ENCODE peak calls at places on chromosomes 1 and 21, in five cellular contexts. One of them, this sample, is unnamed.

GRCh38 chr1:12335815-12336214 is 106.0 kb downstream of the VPS13D start:
- DNase-seq in fibroblast of pulmonary artery: no peak
- DNase-seq in fibroblast of lung: no peak
- DNase-seq in upper lobe of right lung: no peak
- DNase-seq in astrocyte of the spinal cord: no peak
- DNase-seq in this sample: no peak

GRCh38 chr1:184843732-184844495 is 89.3 kb upstream of the EDEM3 start:
- DNase-seq in fibroblast of lung: no peak
- DNase-seq in fibroblast of pulmonary artery: no peak
- DNase-seq in astrocyte of the spinal cord: no peak
- DNase-seq in upper lobe of right lung: no peak
- DNase-seq in this sample: no peak

GRCh38 chr1:81398041-81398440 is 402.7 kb upstream of the ADGRL2 start:
- DNase-seq in fibroblast of lung: no peak
- DNase-seq in astrocyte of the spinal cord: no peak
- DNase-seq in upper lobe of right lung: no peak
- DNase-seq in fibroblast of pulmonary artery: no peak
- DNase-seq in this sample: no peak

GRCh38 chr21:20451051-20451450 is 547.2 kb upstream of the NCAM2 start:
- DNase-seq in fibroblast of pulmonary artery: no peak
- DNase-seq in astrocyte of the spinal cord: peak; percentile 1
- DNase-seq in upper lobe of right lung: no peak
- DNase-seq in fibroblast of lung: no peak
- DNase-seq in this sample: no peak

GRCh38 chr1:180675586-180675985 is 43.8 kb downstream of the XPR1 start:
- DNase-seq in astrocyte of the spinal cord: peak; percentile 15
- DNase-seq in upper lobe of right lung: no peak
- DNase-seq in fibroblast of pulmonary artery: no peak
- DNase-seq in fibroblast of lung: no peak
- DNase-seq in this sample: no peak

GRCh38 chr1:112991721-112992120 is 35.7 kb upstream of the SLC16A1 start:
- DNase-seq in astrocyte of the spinal cord: no peak
- DNase-seq in fibroblast of pulmonary artery: no peak
- DNase-seq in fibroblast of lung: no peak
- DNase-seq in upper lobe of right lung: no peak
- DNase-seq in this sample: no peak

GRCh38 chr21:42228709-42229220 is 9.8 kb downstream of the ABCG1 start:
- DNase-seq in fibroblast of pulmonary artery: no peak
- DNase-seq in upper lobe of right lung: peak; percentile 61
- DNase-seq in fibroblast of lung: no peak
- DNase-seq in astrocyte of the spinal cord: no peak
- DNase-seq in this sample: no peak

GRCh38 chr21:25838809-25839208 is 104.0 kb downstream of the GABPA start:
- DNase-seq in fibroblast of lung: peak; percentile 6
- DNase-seq in fibroblast of pulmonary artery: no peak
- DNase-seq in upper lobe of right lung: no peak
- DNase-seq in astrocyte of the spinal cord: peak; percentile 60
- DNase-seq in this sample: no peak

GRCh38 chr1:174788981-174789380 is 210.8 kb upstream of the CACYBP start:
- DNase-seq in fibroblast of pulmonary artery: peak; percentile 63
- DNase-seq in astrocyte of the spinal cord: peak; percentile 85
- DNase-seq in fibroblast of lung: peak; percentile 59
- DNase-seq in upper lobe of right lung: no peak
- DNase-seq in this sample: no peak

GRCh38 chr1:64171797-64172281 is 31.6 kb upstream of the UBE2U start:
- DNase-seq in astrocyte of the spinal cord: peak; percentile 50
- DNase-seq in fibroblast of lung: peak; percentile 73
- DNase-seq in fibroblast of pulmonary artery: peak; percentile 65
- DNase-seq in upper lobe of right lung: no peak
- DNase-seq in this sample: no peak

GRCh38 chr1:14362331-14362730 is 236.2 kb upstream of the KAZN start:
- DNase-seq in upper lobe of right lung: no peak
- DNase-seq in astrocyte of the spinal cord: no peak
- DNase-seq in fibroblast of pulmonary artery: no peak
- DNase-seq in fibroblast of lung: no peak
- DNase-seq in this sample: no peak

GRCh38 chr1:14365226-14365994 is 233.1 kb upstream of the KAZN start:
- DNase-seq in fibroblast of pulmonary artery: no peak
- DNase-seq in fibroblast of lung: no peak
- DNase-seq in upper lobe of right lung: no peak
- DNase-seq in astrocyte of the spinal cord: no peak
- DNase-seq in this sample: no peak

GRCh38 chr1:14363191-14363590 is 235.3 kb upstream of the KAZN start:
- DNase-seq in fibroblast of lung: no peak
- DNase-seq in astrocyte of the spinal cord: no peak
- DNase-seq in fibroblast of pulmonary artery: no peak
- DNase-seq in upper lobe of right lung: no peak
- DNase-seq in this sample: no peak

GRCh38 chr1:14366361-14367018 is 232.0 kb upstream of the KAZN start:
- DNase-seq in fibroblast of lung: peak; percentile 14
- DNase-seq in astrocyte of the spinal cord: peak; percentile 35
- DNase-seq in fibroblast of pulmonary artery: peak; percentile 5
- DNase-seq in upper lobe of right lung: no peak
- DNase-seq in this sample: peak; percentile 17

GRCh38 chr1:14363707-14364413 is 234.6 kb upstream of the KAZN start:
- DNase-seq in astrocyte of the spinal cord: no peak
- DNase-seq in upper lobe of right lung: no peak
- DNase-seq in fibroblast of pulmonary artery: no peak
- DNase-seq in fibroblast of lung: no peak
- DNase-seq in this sample: no peak
- TF ChIP-seq CTCF in astrocyte of the spinal cord: peak; percentile 19
- TF ChIP-seq CTCF in upper lobe of right lung: no peak
- TF ChIP-seq CTCF in fibroblast of pulmonary artery: no peak
- TF ChIP-seq CTCF in fibroblast of lung: no peak
- TF ChIP-seq CTCF in this sample: peak; percentile 31

GRCh38 chr1:150516050-150516591 is 569 bp downstream of the FALEC start:
- DNase-seq in astrocyte of the spinal cord: peak; percentile 31
- DNase-seq in upper lobe of right lung: no peak
- DNase-seq in fibroblast of lung: no peak
- DNase-seq in fibroblast of pulmonary artery: peak; percentile 13
- DNase-seq in this sample: no peak
- TF ChIP-seq CTCF in astrocyte of the spinal cord: no peak
- TF ChIP-seq CTCF in upper lobe of right lung: no peak
- TF ChIP-seq CTCF in fibroblast of lung: peak; percentile 6
- TF ChIP-seq CTCF in fibroblast of pulmonary artery: no peak
- TF ChIP-seq CTCF in this sample: no peak

GRCh38 chr1:208206092-208206698 is 38.0 kb downstream of the PLXNA2 start:
- DNase-seq in astrocyte of the spinal cord: no peak
- DNase-seq in fibroblast of lung: no peak
- DNase-seq in fibroblast of pulmonary artery: no peak
- DNase-seq in upper lobe of right lung: no peak
- DNase-seq in this sample: no peak

GRCh38 chr1:208203848-208204609 is 40.2 kb downstream of the PLXNA2 start:
- DNase-seq in fibroblast of lung: peak; percentile 36
- DNase-seq in astrocyte of the spinal cord: peak; percentile 74
- DNase-seq in upper lobe of right lung: no peak
- DNase-seq in fibroblast of pulmonary artery: peak; percentile 92
- DNase-seq in this sample: peak; percentile 78

GRCh38 chr1:208203127-208203847 is 40.9 kb downstream of the PLXNA2 start:
- DNase-seq in astrocyte of the spinal cord: peak; percentile 88
- DNase-seq in fibroblast of lung: peak; percentile 58
- DNase-seq in fibroblast of pulmonary artery: peak; percentile 89
- DNase-seq in upper lobe of right lung: peak; percentile 77
- DNase-seq in this sample: no peak

GRCh38 chr1:208205216-208206013 is 38.8 kb downstream of the PLXNA2 start:
- DNase-seq in fibroblast of pulmonary artery: no peak
- DNase-seq in astrocyte of the spinal cord: no peak
- DNase-seq in upper lobe of right lung: no peak
- DNase-seq in fibroblast of lung: no peak
- DNase-seq in this sample: no peak

GRCh38 chr1:208204779-208205178 is 39.4 kb downstream of the PLXNA2 start:
- DNase-seq in fibroblast of pulmonary artery: no peak
- DNase-seq in upper lobe of right lung: no peak
- DNase-seq in astrocyte of the spinal cord: no peak
- DNase-seq in fibroblast of lung: no peak
- DNase-seq in this sample: no peak
- TF ChIP-seq CTCF in fibroblast of pulmonary artery: no peak
- TF ChIP-seq CTCF in upper lobe of right lung: no peak
- TF ChIP-seq CTCF in astrocyte of the spinal cord: peak; percentile 19
- TF ChIP-seq CTCF in fibroblast of lung: no peak
- TF ChIP-seq CTCF in this sample: peak; percentile 9

GRCh38 chr1:41015281-41015680 is 6.2 kb downstream of the SLFNL1 start:
- DNase-seq in fibroblast of lung: no peak
- DNase-seq in astrocyte of the spinal cord: no peak
- DNase-seq in fibroblast of pulmonary artery: no peak
- DNase-seq in upper lobe of right lung: no peak
- DNase-seq in this sample: no peak
- TF ChIP-seq CTCF in fibroblast of lung: no peak
- TF ChIP-seq CTCF in astrocyte of the spinal cord: no peak
- TF ChIP-seq CTCF in fibroblast of pulmonary artery: no peak
- TF ChIP-seq CTCF in upper lobe of right lung: no peak
- TF ChIP-seq CTCF in this sample: no peak

GRCh38 chr1:21304488-21304887 is 14.2 kb upstream of the ECE1 start:
- DNase-seq in fibroblast of pulmonary artery: no peak
- DNase-seq in astrocyte of the spinal cord: no peak
- DNase-seq in upper lobe of right lung: no peak
- DNase-seq in fibroblast of lung: no peak
- DNase-seq in this sample: no peak

GRCh38 chr1:21301794-21302440 is 11.7 kb upstream of the ECE1 start:
- DNase-seq in fibroblast of lung: no peak
- DNase-seq in astrocyte of the spinal cord: no peak
- DNase-seq in fibroblast of pulmonary artery: no peak
- DNase-seq in upper lobe of right lung: no peak
- DNase-seq in this sample: no peak

GRCh38 chr1:21305155-21305899 is 15.1 kb upstream of the ECE1 start:
- DNase-seq in astrocyte of the spinal cord: no peak
- DNase-seq in fibroblast of lung: no peak
- DNase-seq in upper lobe of right lung: no peak
- DNase-seq in fibroblast of pulmonary artery: no peak
- DNase-seq in this sample: no peak

GRCh38 chr1:21300774-21301173 is 10.5 kb upstream of the ECE1 start:
- DNase-seq in fibroblast of pulmonary artery: no peak
- DNase-seq in astrocyte of the spinal cord: no peak
- DNase-seq in fibroblast of lung: no peak
- DNase-seq in upper lobe of right lung: no peak
- DNase-seq in this sample: no peak

GRCh38 chr1:21302747-21303715 is 12.8 kb upstream of the ECE1 start:
- DNase-seq in astrocyte of the spinal cord: peak; percentile 69
- DNase-seq in fibroblast of pulmonary artery: peak; percentile 87
- DNase-seq in upper lobe of right lung: no peak
- DNase-seq in fibroblast of lung: peak; percentile 78
- DNase-seq in this sample: no peak
- TF ChIP-seq CTCF in astrocyte of the spinal cord: no peak
- TF ChIP-seq CTCF in fibroblast of pulmonary artery: peak; percentile 12
- TF ChIP-seq CTCF in upper lobe of right lung: no peak
- TF ChIP-seq CTCF in fibroblast of lung: no peak
- TF ChIP-seq CTCF in this sample: peak; percentile 23

This sample was measured in retinal pigment epithelial cell.